ENCODE peak calls at places on chromosome 5, in nine cellular contexts. I, H, O, Q, T, J, L, V and G are unnamed samples.

GRCh38 chr5:158423623-158424200 is 564.8 kb upstream of the CLINT1 start:
- DNase-seq in L (peak), V (no peak), Q (no peak), J (no peak), H (no peak), O (no peak), I (no peak), T (no peak), G (no peak)

GRCh38 chr5:32193591-32193990 is 19.5 kb upstream of the GOLPH3 start:
- DNase-seq in H (peak), J (peak), V (peak), I (no peak), Q (peak), L (peak), T (peak), O (peak), G (no peak)

GRCh38 chr5:150778103-150778516 is 447 bp upstream of the SMIM3 start:
- DNase-seq in J (no peak), L (peak), T (no peak), O (no peak), I (no peak), V (no peak), H (no peak), Q (no peak), G (no peak)

GRCh38 chr5:175657593-175658271 is at the start of gene HRH2:
- DNase-seq in V (no peak), H (peak), T (no peak), Q (peak), J (no peak), I (no peak), O (no peak), L (no peak), G (peak)

GRCh38 chr5:158409507-158409906 is 550.6 kb upstream of the CLINT1 start:
- DNase-seq in O (no peak), Q (no peak), T (no peak), H (no peak), J (no peak), V (no peak), L (no peak), I (peak), G (no peak)

GRCh38 chr5:41414598-41414997 is 95.8 kb downstream of the PLCXD3 start:
- DNase-seq in Q (no peak), J (peak), H (no peak), I (no peak), T (no peak), L (peak), O (peak), V (peak), G (no peak)

GRCh38 chr5:139562847-139563246 is 1.7 kb downstream of the UBE2D2 start:
- DNase-seq in L (no peak), T (no peak), Q (no peak), H (no peak), O (no peak), I (peak), V (no peak), J (no peak), G (no peak)

GRCh38 chr5:446864-447263 is 3.9 kb downstream of the EXOC3 start:
- DNase-seq in J (no peak), H (no peak), Q (peak), I (peak), T (peak), L (peak), V (no peak), O (no peak), G (no peak)

GRCh38 chr5:176658817-176659216 is 11.5 kb downstream of the TSPAN17 start:
- DNase-seq in H (no peak), T (no peak), V (peak), J (peak), L (peak), Q (peak), O (no peak), I (peak), G (no peak)

GRCh38 chr5:151598984-151599383 is 7.9 kb upstream of the FAT2 start:
- DNase-seq in L (no peak), I (no peak), V (no peak), H (no peak), Q (no peak), J (no peak), T (no peak), O (no peak), G (no peak)

GRCh38 chr5:177093803-177094202 is 7.1 kb downstream of the FGFR4 start:
- DNase-seq in T (no peak), J (no peak), V (no peak), O (no peak), H (no peak), Q (no peak), I (no peak), L (no peak), G (no peak)

GRCh38 chr5:59923465-59923864 is 29.9 kb upstream of the PDE4D start:
- DNase-seq in V (no peak), H (no peak), T (no peak), L (peak), Q (no peak), O (no peak), I (no peak), J (no peak), G (no peak)

GRCh38 chr5:157799578-157799977 is 56.1 kb downstream of the LSM11 start:
- DNase-seq in J (no peak), L (no peak), T (no peak), H (no peak), V (no peak), I (no peak), O (no peak), Q (peak), G (no peak)

GRCh38 chr5:62206150-62206829 is 99.7 kb upstream of the KIF2A start:
- DNase-seq in H (no peak), I (no peak), T (no peak), Q (no peak), O (no peak), L (no peak), V (no peak), J (no peak), G (no peak)

GRCh38 chr5:143170977-143171376 is 232.5 kb downstream of the NR3C1 start:
- DNase-seq in J (no peak), L (no peak), T (no peak), I (no peak), Q (no peak), O (no peak), V (no peak), H (no peak), G (no peak)